ENCODE peak calls at places on chromosomes 6 and 20, in ten cellular contexts. U is upper lobe of right lung; M is cardiac muscle cell; F is A549; O is ascending aorta; A is adrenal gland; Q is stomach; G is testis; I is CD8-positive, alpha-beta T cell; Y is PC-3. T is an unnamed sample. For H3K9me3 and H3K4me1, the result is how much of the 10 kb centered on the place peaks cover.

GRCh38 chr6:56962451-56962850 is 7.5 kb downstream of the BEND6 start:
- DNase-seq in A (no peak), F (no peak), Q (no peak), I (no peak), Y (no peak), M (no peak), G (no peak), U (no peak), O (no peak), T (no peak)

GRCh38 chr6:138571585-138572199 is 72.4 kb upstream of the NHSL1 start:
- DNase-seq in A (no peak), G (no peak), U (no peak), Q (no peak), I (no peak), F (no peak), Y (no peak), M (no peak), O (no peak), T (no peak)

GRCh38 chr20:9989066-9989724 is 45.6 kb upstream of the ANKEF1 start:
- DNase-seq in I (no peak), Y (no peak), O (no peak), U (no peak), A (no peak), G (no peak), M (no peak), Q (no peak), F (no peak), T (no peak)

GRCh38 chr6:5305968-5306626 is 44.8 kb downstream of the FARS2 start:
- DNase-seq in I (no peak), F (no peak), O (no peak), Y (peak), Q (no peak), U (no peak), G (no peak), M (no peak), A (no peak), T (no peak)

GRCh38 chr20:62685781-62686555 is 22.7 kb upstream of the NTSR1 start:
- DNase-seq in U (peak), O (peak), F (no peak), I (no peak), Q (peak), G (peak), Y (peak), A (peak), M (peak), T (peak)

GRCh38 chr20:18702736-18703135 is 110.8 kb upstream of the SCP2D1 start:
- DNase-seq in G (no peak), A (no peak), F (no peak), O (no peak), M (no peak), Y (no peak), I (no peak), Q (no peak), U (no peak), T (no peak)

GRCh38 chr6:107495196-107495643 is 5.3 kb downstream of the SOBP start:
- DNase-seq in F (no peak), Y (no peak), M (no peak), O (no peak), I (no peak), G (peak), Q (no peak), A (no peak), U (no peak), T (no peak)

GRCh38 chr6:90098025-90098474 is 198.6 kb downstream of the BACH2 start:
- DNase-seq in O (peak), A (peak), M (no peak), F (no peak), I (no peak), U (no peak), Q (no peak), G (no peak), Y (peak), T (peak)

GRCh38 chr6:138817799-138818198 is 21.9 kb downstream of the ECT2L start:
- DNase-seq in O (no peak), G (no peak), Q (peak), F (no peak), A (no peak), U (peak), I (no peak), M (peak), Y (peak), T (no peak)

GRCh38 chr20:34815636-34816035 is 9.8 kb downstream of the NCOA6 start:
- DNase-seq in U (no peak), Y (no peak), O (no peak), A (no peak), I (no peak), G (no peak), F (no peak), M (no peak), Q (no peak), T (no peak)

GRCh38 chr6:20402181-20403079 is 751 bp downstream of the E2F3 start:
- DNase-seq in M (peak), F (peak), I (peak), O (no peak), Q (peak), Y (peak), A (peak), U (peak), G (peak), T (peak)

GRCh38 chr20:62287759-62288534 is 14.8 kb upstream of the ADRM1 start:
- DNase-seq in Q (no peak), M (no peak), O (no peak), U (no peak), Y (peak), A (no peak), I (no peak), F (no peak), G (no peak), T (no peak)

GRCh38 chr6:91523511-91523910 is 936.6 kb upstream of the MAP3K7 start:
- DNase-seq in F (no peak), U (no peak), A (no peak), M (no peak), Q (no peak), Y (no peak), G (no peak), O (no peak), I (no peak), T (no peak)

GRCh38 chr6:130740308-130740707 is 86.9 kb upstream of the SMLR1 start:
- DNase-seq in Y (no peak), I (no peak), G (no peak), Q (no peak), O (no peak), M (no peak), F (no peak), U (no peak), A (no peak), T (no peak)

GRCh38 chr20:63502671-63503172 is 3.8 kb upstream of the EEF1A2 start:
- DNase-seq in F (no peak), O (no peak), U (no peak), I (no peak), Y (no peak), G (no peak), A (no peak), Q (no peak), M (no peak), T (no peak)

GRCh38 chr6:136921936-136922679 is at the start of gene SLC35D3:
- DNase-seq in M (peak), G (no peak), F (peak), Q (no peak), O (no peak), Y (no peak), U (no peak), A (no peak), I (no peak), T (peak)

GRCh38 chr20:39039261-39039660 is 77.1 kb downstream of the DHX35 start:
- DNase-seq in O (no peak), I (no peak), G (no peak), A (no peak), Q (no peak), U (no peak), M (no peak), F (no peak), Y (no peak), T (no peak)

GRCh38 chr6:110738899-110739365 is 76.3 kb downstream of the CDK19 start:
- DNase-seq in U (no peak), Y (no peak), A (peak), G (no peak), M (no peak), Q (no peak), I (no peak), O (no peak), F (no peak), T (no peak)

GRCh38 chr6:121503633-121504032 is 68.2 kb downstream of the GJA1 start:
- DNase-seq in U (no peak), Q (no peak), F (no peak), G (no peak), I (no peak), M (no peak), O (no peak), A (no peak), Y (peak), T (no peak)

GRCh38 chr6:111423055-111423633 is 59.9 kb downstream of the REV3L start:
- DNase-seq in G (no peak), O (no peak), F (no peak), U (no peak), Q (no peak), M (no peak), A (no peak), Y (peak), I (no peak), T (no peak)

GRCh38 chr20:31826074-31826473 is 6.9 kb downstream of the MYLK2 start:
- DNase-seq in Y (no peak), I (no peak), Q (no peak), A (no peak), M (no peak), O (no peak), F (no peak), G (no peak), U (peak), T (no peak)

GRCh38 chr6:166459906-166460305 is 77.2 kb upstream of the MPC1 start:
- DNase-seq in Q (no peak), A (no peak), U (no peak), G (no peak), F (no peak), M (no peak), I (no peak), O (no peak), Y (no peak), T (no peak)

GRCh38 chr6:22727709-22728108 is 158.3 kb downstream of the HDGFL1 start:
- DNase-seq in Y (no peak), A (no peak), G (no peak), U (no peak), O (no peak), F (no peak), Q (no peak), I (no peak), M (no peak), T (no peak)

GRCh38 chr20:8043687-8044278 is 24.2 kb upstream of the TMX4 start:
- DNase-seq in M (peak), F (peak), O (no peak), Y (peak), G (no peak), I (no peak), U (no peak), A (no peak), Q (no peak), T (peak)

GRCh38 chr20:50263831-50264230 is 73.2 kb downstream of the CEBPB start:
- DNase-seq in Y (no peak), A (no peak), F (no peak), G (no peak), I (no peak), O (no peak), U (no peak), Q (no peak), M (no peak), T (no peak)

GRCh38 chr6:134310206-134310605 is 7.7 kb downstream of the SGK1 start:
- DNase-seq in A (no peak), O (no peak), U (no peak), Y (no peak), I (no peak), G (no peak), Q (no peak), F (no peak), M (no peak), T (no peak)

GRCh38 chr6:24524801-24525200 is 30.0 kb downstream of the ALDH5A1 start:
- DNase-seq in M (peak), Y (peak), F (no peak), G (peak), Q (no peak), A (no peak), O (no peak), I (no peak), U (no peak), T (no peak)

GRCh38 chr20:57585466-57586213 is 24.7 kb downstream of the PCK1 start:
- DNase-seq in I (no peak), Q (no peak), M (no peak), Y (no peak), U (no peak), O (no peak), F (no peak), A (no peak), G (no peak), T (no peak)

GRCh38 chr6:132948889-132949288 is 134.5 kb downstream of the RPS12 start:
- DNase-seq in G (no peak), M (no peak), I (no peak), U (no peak), Q (no peak), A (no peak), F (no peak), Y (no peak), O (no peak), T (no peak)

GRCh38 chr20:5863040-5863811 is 87.1 kb downstream of the TRMT6 start:
- DNase-seq in M (no peak), Y (peak), Q (no peak), G (peak), I (no peak), U (no peak), F (no peak), O (no peak), A (peak), T (no peak)

GRCh38 chr6:138145402-138145801 is 16.3 kb upstream of the ARFGEF3 start:
- DNase-seq in O (no peak), U (no peak), A (no peak), Q (no peak), I (no peak), Y (no peak), M (no peak), F (no peak), G (no peak), T (no peak)

GRCh38 chr20:24485981-24486380 is 16.6 kb downstream of the SYNDIG1 start:
- DNase-seq in M (no peak), Q (peak), F (no peak), I (no peak), U (no peak), A (no peak), O (no peak), Y (no peak), G (no peak), T (no peak)

GRCh38 chr20:41316602-41317535 is 662 bp downstream of the ZHX3 start:
- DNase-seq in M (peak), Q (peak), F (peak), G (peak), Y (peak), A (peak), O (peak), I (peak), U (peak), T (peak)

GRCh38 chr6:89925826-89926225 is 31.6 kb downstream of the GJA10 start:
- DNase-seq in A (no peak), U (no peak), Y (peak), I (no peak), M (no peak), Q (no peak), G (no peak), O (no peak), F (no peak), T (no peak)

GRCh38 chr6:112407191-112407590 is 60.1 kb downstream of the RFPL4B start:
- DNase-seq in G (no peak), F (no peak), M (no peak), U (no peak), Y (no peak), Q (no peak), A (no peak), I (no peak), O (no peak), T (no peak)

GRCh38 chr6:155406801-155407200 is 48.8 kb downstream of the NOX3 start:
- DNase-seq in O (no peak), Y (no peak), Q (no peak), G (no peak), A (no peak), I (no peak), M (no peak), F (peak), U (no peak), T (no peak)

GRCh38 chr20:45109634-45110033 is 5.3 kb downstream of the WFDC5 start:
- DNase-seq in O (no peak), I (no peak), Q (no peak), Y (no peak), F (no peak), G (no peak), A (no peak), U (no peak), M (no peak), T (no peak)

GRCh38 chr6:89853068-89853467 is 23.4 kb downstream of the CASP8AP2 start:
- DNase-seq in U (no peak), G (no peak), F (no peak), Y (no peak), A (no peak), O (no peak), Q (no peak), I (no peak), M (no peak), T (no peak)

GRCh38 chr20:32339116-32339515 is 19.0 kb upstream of the ASXL1 start:
- DNase-seq in A (no peak), F (no peak), Y (no peak), I (no peak), M (no peak), G (no peak), Q (peak), U (no peak), O (no peak), T (no peak)

GRCh38 chr20:32235331-32236047 is 27.8 kb downstream of the POFUT1 start:
- DNase-seq in Q (no peak), I (no peak), O (no peak), M (no peak), U (no peak), G (no peak), F (no peak), Y (no peak), A (no peak), T (no peak)

GRCh38 chr20:21601799-21602198 is 87.9 kb upstream of the NKX2-2 start:
- DNase-seq in A (no peak), G (no peak), U (no peak), F (no peak), M (no peak), Y (no peak), Q (no peak), I (no peak), O (no peak), T (no peak)
- H3K9me3 ChIP-seq in A (under half), G (under half), U (under half), F (under half), M (under half), Y (under half), Q (under half), I (under half), O (under half), T (under half)

GRCh38 chr6:33903579-33903978 is 99.8 kb upstream of the MLN start:
- DNase-seq in Y (no peak), O (no peak), G (no peak), U (no peak), I (no peak), M (no peak), F (no peak), Q (no peak), A (no peak), T (no peak)
- H3K4me1 ChIP-seq in Y (under half), O (under half), G (under half), U (under half), I (half or more), M (under half), F (under half), Q (under half), A (under half), T (under half)

GRCh38 chr6:10883312-10884244 is 1.7 kb upstream of the GCM2 start:
- DNase-seq in U (no peak), G (no peak), O (no peak), Y (no peak), F (no peak), M (no peak), I (no peak), Q (no peak), A (no peak), T (no peak)
- H3K9me3 ChIP-seq in U (under half), G (under half), O (under half), Y (under half), F (under half), M (under half), I (under half), Q (under half), A (under half), T (under half)

GRCh38 chr6:52545844-52546119 is 31.1 kb downstream of the TRAM2 start:
- DNase-seq in Y (no peak), O (no peak), M (no peak), Q (no peak), G (no peak), A (no peak), F (no peak), I (no peak), U (no peak), T (no peak)

GRCh38 chr6:52543729-52544324 is 33.0 kb downstream of the TRAM2 start:
- DNase-seq in Y (peak), U (no peak), G (no peak), I (no peak), A (peak), M (no peak), O (no peak), F (no peak), Q (no peak), T (no peak)

GRCh38 chr6:52546192-52546591 is 30.7 kb downstream of the TRAM2 start:
- DNase-seq in A (no peak), I (no peak), Y (no peak), F (no peak), G (no peak), M (no peak), O (no peak), Q (no peak), U (no peak), T (no peak)

GRCh38 chr6:52544325-52545022 is 32.4 kb downstream of the TRAM2 start:
- DNase-seq in U (no peak), M (no peak), I (no peak), A (no peak), F (no peak), G (no peak), Y (peak), O (no peak), Q (no peak), T (no peak)

GRCh38 chr6:52545050-52545843 is 31.6 kb downstream of the TRAM2 start:
- DNase-seq in F (no peak), Q (no peak), M (no peak), Y (no peak), A (no peak), I (no peak), G (no peak), U (no peak), O (no peak), T (no peak)
- H3K4me1 ChIP-seq in F (half or more), Q (half or more), M (under half), Y (half or more), A (under half), I (under half), G (under half), U (under half), O (half or more), T (under half)

GRCh38 chr20:36483919-36484808 is 57.2 kb upstream of the MYL9 start:
- DNase-seq in Q (peak), O (no peak), U (no peak), A (peak), Y (peak), M (no peak), G (no peak), F (no peak), I (no peak), T (no peak)
- H3K9me3 ChIP-seq in Q (under half), O (under half), U (under half), A (under half), Y (under half), M (under half), G (under half), F (under half), I (under half), T (under half)

GRCh38 chr20:23121766-23122095 is 35.6 kb upstream of the CD93 start:
- DNase-seq in I (no peak), Q (no peak), M (no peak), U (peak), O (no peak), G (no peak), A (no peak), Y (no peak), F (no peak), T (no peak)

GRCh38 chr20:23120261-23120660 is 34.1 kb upstream of the CD93 start:
- DNase-seq in U (peak), F (no peak), Y (no peak), M (no peak), I (no peak), Q (no peak), G (no peak), A (no peak), O (no peak), T (no peak)

GRCh38 chr20:23119456-23120216 is 33.5 kb upstream of the CD93 start:
- DNase-seq in U (peak), Y (no peak), O (no peak), G (no peak), Q (no peak), I (no peak), A (no peak), M (no peak), F (no peak), T (no peak)

GRCh38 chr20:23122321-23122720 is 36.2 kb upstream of the CD93 start:
- DNase-seq in U (peak), A (no peak), M (no peak), F (no peak), Q (no peak), G (no peak), Y (no peak), I (no peak), O (no peak), T (no peak)

DNA sequence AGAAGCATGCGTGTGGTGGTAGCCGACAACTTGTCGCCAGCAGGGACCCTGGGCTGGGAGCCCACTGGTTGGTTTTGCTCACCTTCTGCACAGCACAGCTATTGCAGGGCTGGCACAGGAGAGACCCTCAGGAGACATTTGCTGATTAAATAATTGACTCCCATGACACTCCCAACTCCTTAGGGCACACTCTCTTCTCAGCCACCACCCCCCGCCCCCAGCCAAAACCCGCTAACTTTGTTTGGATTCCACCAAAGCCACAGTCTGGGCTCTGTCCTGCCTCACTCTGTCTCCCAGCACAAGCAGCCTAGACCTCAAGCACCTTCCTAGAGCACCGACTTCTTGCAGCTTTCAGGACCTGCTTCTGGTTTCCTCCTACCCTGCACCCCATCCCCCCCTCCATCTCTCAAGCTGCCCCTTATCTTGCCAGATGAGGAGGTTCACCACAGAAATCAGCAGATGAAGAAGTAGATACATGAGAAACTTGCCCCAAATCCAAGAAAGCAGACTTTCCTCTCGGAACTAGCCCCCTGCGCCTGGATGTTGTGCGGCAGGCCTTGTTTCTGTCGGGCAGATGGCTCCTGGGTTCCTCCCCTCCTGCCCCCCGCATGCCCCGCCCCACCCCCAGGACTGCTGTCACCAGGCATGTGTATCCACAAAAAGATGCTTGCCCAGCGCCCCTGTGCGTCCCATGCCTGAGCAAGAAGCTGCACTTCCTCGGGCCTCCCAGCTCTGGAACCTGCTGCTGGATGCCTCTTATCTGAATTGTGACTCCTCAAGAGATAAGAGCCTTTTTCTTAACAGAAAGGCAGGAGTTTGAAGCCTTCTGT is 35.0 kb upstream of the CD93 start:
- DNase-seq in O (no peak), A (no peak), U (peak), M (peak), F (no peak), I (no peak), Y (no peak), Q (no peak), G (no peak), T (no peak)
- H3K4me1 ChIP-seq in O (under half), A (under half), U (under half), M (under half), F (under half), I (under half), Y (under half), Q (under half), G (under half), T (under half)

T was measured in CD4-positive, CD25-positive, alpha-beta regulatory T cell.